ENCODE peak calls at places on chromosomes 5 and 9, in four cellular contexts. One of them, this sample, is unnamed. For H3K4me1, the result is how much of the 10 kb centered on the place peaks cover.

GRCh38 chr5:177457239-177458121 is 10.9 kb downstream of the PRR7 start:
- DNase-seq in mesendoderm: peak
- DNase-seq in H9: peak
- DNase-seq in H1: peak
- DNase-seq in this sample: peak

GRCh38 chr9:5557606-5558587 is 47.6 kb downstream of the PDCD1LG2 start:
- DNase-seq in mesendoderm: no peak
- DNase-seq in H9: no peak
- DNase-seq in H1: no peak
- DNase-seq in this sample: no peak

GRCh38 chr5:72302171-72302570 is 17.9 kb downstream of the MRPS27 start:
- DNase-seq in mesendoderm: peak
- DNase-seq in H9: peak
- DNase-seq in H1: peak
- DNase-seq in this sample: no peak

GRCh38 chr5:174078416-174078815 is 32.9 kb downstream of the NSG2 start:
- DNase-seq in mesendoderm: no peak
- DNase-seq in H9: no peak
- DNase-seq in H1: no peak
- DNase-seq in this sample: no peak

GRCh38 chr5:115869256-115869655 is 27.5 kb downstream of the AP3S1 start:
- DNase-seq in mesendoderm: no peak
- DNase-seq in H9: no peak
- DNase-seq in H1: no peak
- DNase-seq in this sample: no peak

GRCh38 chr5:181207214-181207959 is 2.4 kb upstream of the TRIM7 start:
- DNase-seq in mesendoderm: peak
- DNase-seq in H9: peak
- DNase-seq in H1: no peak
- DNase-seq in this sample: peak

GRCh38 chr5:168364738-168365550 is 73.5 kb downstream of the WWC1 start:
- DNase-seq in mesendoderm: peak
- DNase-seq in H9: peak
- DNase-seq in H1: no peak
- DNase-seq in this sample: peak

GRCh38 chr9:100170556-100170955 is 71.5 kb downstream of the INVS start:
- DNase-seq in mesendoderm: no peak
- DNase-seq in H9: no peak
- DNase-seq in H1: no peak
- DNase-seq in this sample: peak

GRCh38 chr5:1001406-1002270 is 7.0 kb upstream of the NKD2 start:
- DNase-seq in mesendoderm: no peak
- DNase-seq in H9: no peak
- DNase-seq in H1: no peak
- DNase-seq in this sample: no peak

GRCh38 chr9:74281674-74282073 is 215.5 kb upstream of the RORB start:
- DNase-seq in mesendoderm: peak
- DNase-seq in H9: peak
- DNase-seq in H1: no peak
- DNase-seq in this sample: no peak

GRCh38 chr9:91066856-91067255 is 265.2 kb downstream of the SYK start:
- DNase-seq in mesendoderm: no peak
- DNase-seq in H9: no peak
- DNase-seq in H1: no peak
- DNase-seq in this sample: no peak

GRCh38 chr9:131744171-131744714 is 4.4 kb upstream of the RAPGEF1 start:
- DNase-seq in mesendoderm: no peak
- DNase-seq in H9: no peak
- DNase-seq in H1: no peak
- DNase-seq in this sample: peak

GRCh38 chr5:405421-405820 is 37.6 kb upstream of the EXOC3 start:
- DNase-seq in mesendoderm: no peak
- DNase-seq in H9: peak
- DNase-seq in H1: no peak
- DNase-seq in this sample: no peak

GRCh38 chr5:73151733-73152410 is 21.1 kb upstream of the TMEM174 start:
- DNase-seq in mesendoderm: no peak
- DNase-seq in H9: no peak
- DNase-seq in H1: no peak
- DNase-seq in this sample: peak

DNA sequence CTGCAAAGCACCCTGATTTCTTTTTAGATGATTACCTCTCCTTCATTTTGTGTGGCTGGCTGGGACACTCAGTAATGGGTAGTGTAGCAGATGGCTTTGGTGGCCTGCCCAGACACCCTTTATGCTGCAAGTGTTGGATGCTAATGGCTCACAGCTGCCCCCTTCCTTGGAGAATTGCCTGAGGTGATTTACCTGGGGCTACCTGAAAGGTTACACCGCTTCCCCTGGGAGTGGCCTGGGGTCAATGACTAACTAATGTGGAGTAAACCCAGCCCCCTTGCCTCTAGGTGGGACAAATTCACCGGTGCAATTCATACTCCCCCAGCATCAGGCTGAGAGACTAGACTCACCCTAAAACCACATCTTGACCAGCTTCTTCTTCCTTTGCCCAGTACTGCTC is 23.5 kb upstream of the HAND1 start:
- DNase-seq in mesendoderm: peak
- DNase-seq in H9: peak
- DNase-seq in H1: no peak
- DNase-seq in this sample: no peak
- H3K56ac ChIP-seq in mesendoderm: no peak
- H3K56ac ChIP-seq in H9: no peak
- H3K56ac ChIP-seq in H1: no peak
- H3K56ac ChIP-seq in this sample: no peak

GRCh38 chr5:68267044-68267443 is 51.5 kb downstream of the PIK3R1 start:
- DNase-seq in mesendoderm: peak
- DNase-seq in H9: no peak
- DNase-seq in H1: no peak
- DNase-seq in this sample: no peak

GRCh38 chr5:68265822-68266395 is 50.4 kb downstream of the PIK3R1 start:
- DNase-seq in mesendoderm: no peak
- DNase-seq in H9: no peak
- DNase-seq in H1: no peak
- DNase-seq in this sample: peak

GRCh38 chr5:68266457-68266856 is 50.9 kb downstream of the PIK3R1 start:
- DNase-seq in mesendoderm: no peak
- DNase-seq in H9: no peak
- DNase-seq in H1: no peak
- DNase-seq in this sample: no peak

GRCh38 chr5:68265347-68265746 is 49.8 kb downstream of the PIK3R1 start:
- DNase-seq in mesendoderm: no peak
- DNase-seq in H9: no peak
- DNase-seq in H1: no peak
- DNase-seq in this sample: no peak

GRCh38 chr5:68264024-68264956 is 48.7 kb downstream of the PIK3R1 start:
- DNase-seq in mesendoderm: no peak
- DNase-seq in H9: no peak
- DNase-seq in H1: no peak
- DNase-seq in this sample: peak
- H3K4me1 ChIP-seq in mesendoderm: under half
- H3K4me1 ChIP-seq in H9: under half
- H3K4me1 ChIP-seq in H1: under half
- H3K4me1 ChIP-seq in this sample: under half

GRCh38 chr5:123170816-123171345 is 81.8 kb downstream of the PRDM6 start:
- DNase-seq in mesendoderm: no peak
- DNase-seq in H9: no peak
- DNase-seq in H1: no peak
- DNase-seq in this sample: no peak
- H3K56ac ChIP-seq in mesendoderm: no peak
- H3K56ac ChIP-seq in H9: no peak
- H3K56ac ChIP-seq in H1: no peak
- H3K56ac ChIP-seq in this sample: no peak

GRCh38 chr9:137194388-137194787 is 5.9 kb downstream of the SSNA1 start:
- DNase-seq in mesendoderm: no peak
- DNase-seq in H9: no peak
- DNase-seq in H1: no peak
- DNase-seq in this sample: no peak
- H3K4me1 ChIP-seq in mesendoderm: under half
- H3K4me1 ChIP-seq in H9: under half
- H3K4me1 ChIP-seq in H1: under half
- H3K4me1 ChIP-seq in this sample: under half

GRCh38 chr9:16425572-16425971 is 444.9 kb downstream of the BNC2 start:
- DNase-seq in mesendoderm: peak
- DNase-seq in H9: no peak
- DNase-seq in H1: no peak
- DNase-seq in this sample: peak
- H3K56ac ChIP-seq in mesendoderm: no peak
- H3K56ac ChIP-seq in H9: no peak
- H3K56ac ChIP-seq in H1: no peak
- H3K56ac ChIP-seq in this sample: no peak

DNA sequence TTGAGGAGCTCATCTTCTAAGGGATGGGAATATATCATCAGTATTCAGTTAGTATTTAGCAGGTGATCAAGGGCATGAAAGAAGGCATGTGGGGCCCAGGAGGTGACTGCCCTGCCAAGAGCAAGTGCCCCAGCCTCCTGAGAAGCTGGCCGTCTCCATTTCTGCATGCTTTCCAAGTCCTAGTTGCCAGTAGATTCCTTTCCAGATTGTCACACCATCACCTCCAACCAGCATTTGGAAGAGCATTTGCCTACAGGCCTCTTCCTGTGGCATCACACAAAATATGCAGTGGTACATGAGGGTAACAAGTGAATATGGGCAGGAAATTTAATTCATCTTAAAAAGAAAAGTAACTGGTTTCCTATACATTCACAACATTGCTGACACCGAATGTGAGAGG is 7.5 kb downstream of the TNFAIP8 start:
- DNase-seq in mesendoderm: no peak
- DNase-seq in H9: no peak
- DNase-seq in H1: no peak
- DNase-seq in this sample: no peak
- H3K4me1 ChIP-seq in mesendoderm: under half
- H3K4me1 ChIP-seq in H9: under half
- H3K4me1 ChIP-seq in H1: under half
- H3K4me1 ChIP-seq in this sample: under half

GRCh38 chr5:149780043-149780737 is 50.1 kb downstream of the PPARGC1B start:
- DNase-seq in mesendoderm: no peak
- DNase-seq in H9: no peak
- DNase-seq in H1: no peak
- DNase-seq in this sample: no peak

GRCh38 chr5:149782900-149783586 is 52.9 kb downstream of the PPARGC1B start:
- DNase-seq in mesendoderm: no peak
- DNase-seq in H9: no peak
- DNase-seq in H1: no peak
- DNase-seq in this sample: no peak

GRCh38 chr5:149785341-149785740 is 55.2 kb downstream of the PPARGC1B start:
- DNase-seq in mesendoderm: no peak
- DNase-seq in H9: no peak
- DNase-seq in H1: no peak
- DNase-seq in this sample: no peak

GRCh38 chr5:149781612-149782011 is 51.5 kb downstream of the PPARGC1B start:
- DNase-seq in mesendoderm: no peak
- DNase-seq in H9: no peak
- DNase-seq in H1: no peak
- DNase-seq in this sample: no peak

GRCh38 chr5:149782018-149782899 is 52.1 kb downstream of the PPARGC1B start:
- DNase-seq in mesendoderm: no peak
- DNase-seq in H9: no peak
- DNase-seq in H1: no peak
- DNase-seq in this sample: no peak
- H3K56ac ChIP-seq in mesendoderm: no peak
- H3K56ac ChIP-seq in H9: no peak
- H3K56ac ChIP-seq in H1: no peak
- H3K56ac ChIP-seq in this sample: no peak

DNA sequence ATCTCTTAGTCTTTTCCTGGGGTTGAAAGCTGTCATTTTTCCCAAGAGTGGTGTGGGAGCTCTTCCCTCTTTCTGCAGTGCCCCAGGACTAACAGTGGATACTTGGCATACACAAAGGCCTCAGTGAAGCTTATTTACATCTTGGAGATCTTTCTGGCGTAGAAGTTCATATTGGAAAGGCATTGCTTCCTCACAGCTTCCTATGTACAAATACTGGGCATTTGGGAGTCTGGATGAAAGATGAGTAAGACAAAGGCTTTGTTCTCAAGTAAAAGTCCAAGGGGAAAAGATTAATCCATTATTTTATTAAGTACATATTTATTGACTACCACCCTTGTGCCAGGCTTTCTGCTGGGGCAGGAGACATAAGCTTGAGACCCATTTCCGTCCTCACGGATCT is 22.0 kb downstream of the MAP3K1 start:
- DNase-seq in mesendoderm: no peak
- DNase-seq in H9: no peak
- DNase-seq in H1: no peak
- DNase-seq in this sample: no peak
- H3K4me1 ChIP-seq in mesendoderm: under half
- H3K4me1 ChIP-seq in H9: under half
- H3K4me1 ChIP-seq in H1: under half
- H3K4me1 ChIP-seq in this sample: under half